ENCODE peak calls at places on chromosomes 4 and X, in ten cellular contexts. B, X, Q, O, T, N, F, R, Z and C are unnamed samples.

GRCh38 chr4:167767281-167767680 is 325.1 kb upstream of the ANXA10 start:
- DNase-seq in B (no peak), X (no peak), Q (no peak), O (no peak), T (no peak), N (no peak), F (no peak), R (no peak), Z (no peak), C (no peak)

GRCh38 chr4:2962614-2963184 is 507 bp downstream of the NOP14 start:
- DNase-seq in B (no peak), X (no peak), Q (no peak), O (no peak), T (peak; percentile 21), N (peak; percentile 55), F (no peak), R (peak; percentile 3), Z (no peak), C (peak; percentile 53)

GRCh38 chr4:82998898-82999297 is 11.7 kb downstream of the LIN54 start:
- DNase-seq in B (no peak), X (no peak), Q (no peak), O (no peak), T (no peak), N (no peak), F (no peak), R (no peak), Z (no peak), C (no peak)

GRCh38 chrX:100615015-100615414 is 21.6 kb downstream of the TSPAN6 start:
- DNase-seq in B (no peak), X (no peak), Q (peak; percentile 61), O (peak; percentile 37), T (no peak), N (peak; percentile 20), F (no peak), R (peak; percentile 17), Z (peak; percentile 45), C (no peak)

GRCh38 chr4:44150091-44150576 is 298.5 kb downstream of the KCTD8 start:
- DNase-seq in B (no peak), X (no peak), Q (peak; percentile 44), O (no peak), T (no peak), N (no peak), F (no peak), R (no peak), Z (no peak), C (no peak)

GRCh38 chrX:30589146-30589888 is 11.8 kb upstream of the TASL start:
- DNase-seq in B (no peak), X (no peak), Q (no peak), O (no peak), T (no peak), N (no peak), F (no peak), R (no peak), Z (no peak), C (no peak)

GRCh38 chr4:17155486-17155885 is 257.0 kb upstream of the LDB2 start:
- DNase-seq in B (no peak), X (no peak), Q (no peak), O (no peak), T (no peak), N (no peak), F (no peak), R (no peak), Z (no peak), C (no peak)

GRCh38 chrX:302975-303374 is 15.6 kb downstream of the GTPBP6 start:
- DNase-seq in B (no peak), X (no peak), Q (no peak), O (no peak), T (no peak), N (no peak), F (no peak), R (no peak), Z (no peak), C (no peak)

GRCh38 chr4:88335092-88335665 is 43.5 kb upstream of the HERC6 start:
- DNase-seq in B (no peak), X (no peak), Q (no peak), O (no peak), T (no peak), N (no peak), F (no peak), R (no peak), Z (peak; percentile 16), C (no peak)

GRCh38 chrX:49309401-49309981 is 6.0 kb downstream of the GAGE10 start:
- DNase-seq in B (no peak), X (peak; percentile 3), Q (peak; percentile 31), O (no peak), T (no peak), N (peak; percentile 33), F (no peak), R (no peak), Z (no peak), C (no peak)